ENCODE peak calls at places on chromosomes 6 and 20, in five cellular contexts. V is GM06990, F is DND-41, A is brain microvascular endothelial cell, Z is mammary epithelial cell. N is an unnamed sample.

GRCh38 chr6:87029711-87030314 is 65.1 kb downstream of the CGA start:
- DNase-seq in V (no peak), F (no peak), A (peak; percentile 49), Z (peak; percentile 27), N (no peak)

GRCh38 chr6:163038317-163038716 is 310.5 kb downstream of the PACRG start:
- DNase-seq in V (no peak), F (no peak), A (no peak), Z (no peak), N (no peak)

GRCh38 chr20:62063981-62064787 is 1.5 kb downstream of the TAF4 start:
- DNase-seq in V (no peak), F (no peak), A (no peak), Z (peak; percentile 3), N (no peak)

GRCh38 chr6:19210849-19211590 is 626.1 kb upstream of the ID4 start:
- DNase-seq in V (no peak), F (peak; percentile 44), A (no peak), Z (no peak), N (no peak)

GRCh38 chr6:133291671-133292070 is 50.5 kb downstream of the EYA4 start:
- DNase-seq in V (no peak), F (no peak), A (peak; percentile 17), Z (no peak), N (no peak)

GRCh38 chr20:15342987-15343639 is 1005.7 kb upstream of the FLRT3 start:
- DNase-seq in V (no peak), F (no peak), A (no peak), Z (no peak), N (no peak)

GRCh38 chr6:41306187-41306854 is 19.8 kb upstream of the TREM1 start:
- DNase-seq in V (no peak), F (peak; percentile 64), A (peak; percentile 23), Z (peak; percentile 52), N (no peak)

GRCh38 chr6:52063584-52064400 is 23.6 kb downstream of the PKHD1 start:
- DNase-seq in V (peak; percentile 18), F (peak; percentile 93), A (peak; percentile 11), Z (peak; percentile 57), N (peak; percentile 21)

GRCh38 chr20:48295966-48296421 is 510.7 kb upstream of the SULF2 start:
- DNase-seq in V (no peak), F (no peak), A (peak; percentile 62), Z (no peak), N (no peak)

GRCh38 chr6:3825331-3825831 is 23.8 kb upstream of the FAM50B start:
- DNase-seq in V (no peak), F (no peak), A (peak; percentile 85), Z (peak; percentile 60), N (no peak)

GRCh38 chr6:150245148-150245547 is 102.3 kb downstream of the PPP1R14C start:
- DNase-seq in V (no peak), F (no peak), A (no peak), Z (no peak), N (no peak)

GRCh38 chr6:165468361-165468760 is 159.0 kb upstream of the C6orf118 start:
- DNase-seq in V (no peak), F (no peak), A (no peak), Z (no peak), N (no peak)

GRCh38 chr6:152750694-152751093 is at the start of gene VIP:
- DNase-seq in V (no peak), F (peak; percentile 15), A (peak; percentile 27), Z (peak; percentile 45), N (no peak)

GRCh38 chr6:19332806-19333460 is 504.2 kb upstream of the ID4 start:
- DNase-seq in V (no peak), F (no peak), A (no peak), Z (no peak), N (no peak)

GRCh38 chr20:50915424-50915823 is 15.8 kb downstream of the ADNP start:
- DNase-seq in V (no peak), F (no peak), A (peak; percentile 11), Z (peak; percentile 40), N (no peak)

GRCh38 chr6:41039060-41039998 is at the start of gene UNC5CL:
- DNase-seq in V (no peak), F (peak; percentile 72), A (peak; percentile 20), Z (peak; percentile 57), N (peak; percentile 61)

DNA sequence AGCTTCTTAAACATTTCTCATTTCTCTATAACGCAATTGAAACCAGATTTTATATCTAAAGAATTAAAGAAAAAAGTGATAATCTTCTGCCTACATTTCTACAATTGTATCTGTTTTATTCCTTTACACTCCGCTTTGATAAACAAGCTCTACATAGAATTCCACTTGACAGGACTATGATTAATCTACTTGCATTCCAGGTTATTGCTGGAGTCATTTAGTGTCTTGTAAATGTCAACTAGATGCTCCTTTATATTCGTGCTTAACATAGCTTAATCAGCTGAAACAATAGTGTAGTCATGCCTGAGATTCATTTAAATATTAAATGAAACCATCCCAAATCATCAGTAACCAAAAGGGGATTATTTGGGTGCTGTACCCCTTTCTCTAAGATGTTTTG is 284.0 kb downstream of the TRDN start:
- DNase-seq in V (no peak), F (no peak), A (no peak), Z (no peak), N (no peak)
- H3K36me3 ChIP-seq in V (no peaks in the 10 kb centered on the region), F (no peaks in the 10 kb centered on the region), A (no peaks in the 10 kb centered on the region), Z (no peaks in the 10 kb centered on the region), N (no peaks in the 10 kb centered on the region)

GRCh38 chr6:158769228-158769627 is 49.9 kb downstream of the EZR start:
- DNase-seq in V (no peak), F (no peak), A (no peak), Z (no peak), N (no peak)
- H3K36me3 ChIP-seq in V (peaks cover 75% of the 10 kb centered on the region), F (peaks cover 90% of the 10 kb centered on the region), A (peaks cover 73% of the 10 kb centered on the region), Z (peaks cover 59% of the 10 kb centered on the region), N (peaks cover 79% of the 10 kb centered on the region)

GRCh38 chr6:142171351-142171750 is 24.3 kb downstream of the VTA1 start:
- DNase-seq in V (no peak), F (no peak), A (no peak), Z (no peak), N (no peak)

GRCh38 chr6:142173980-142174379 is 26.9 kb downstream of the VTA1 start:
- DNase-seq in V (no peak), F (no peak), A (no peak), Z (no peak), N (no peak)

GRCh38 chr6:142174681-142175080 is 27.6 kb downstream of the VTA1 start:
- DNase-seq in V (no peak), F (no peak), A (no peak), Z (no peak), N (no peak)

GRCh38 chr6:142167472-142167871 is 20.4 kb downstream of the VTA1 start:
- DNase-seq in V (no peak), F (no peak), A (no peak), Z (no peak), N (no peak)

DNA sequence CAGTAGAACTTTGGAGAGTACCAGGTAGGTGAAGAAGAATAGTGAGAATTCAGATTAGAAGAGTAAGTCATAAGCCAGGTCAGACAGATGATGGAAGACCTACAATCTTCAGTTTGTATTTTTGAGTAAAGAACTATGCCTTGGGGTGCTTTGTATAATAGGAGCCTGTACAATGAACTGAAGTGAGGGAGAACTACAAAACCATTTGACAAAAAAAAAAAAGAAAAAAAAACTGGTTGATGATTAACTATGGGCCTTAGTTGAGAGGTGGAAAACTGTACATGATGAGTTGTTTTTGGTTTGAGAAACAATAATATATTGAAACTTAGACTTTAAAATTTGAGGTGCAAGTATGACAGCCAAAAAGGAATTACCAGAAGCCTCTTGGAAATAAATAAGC is 25.7 kb downstream of the VTA1 start:
- DNase-seq in V (no peak), F (no peak), A (no peak), Z (no peak), N (no peak)
- H3K36me3 ChIP-seq in V (no peaks in the 10 kb centered on the region), F (peaks cover 70% of the 10 kb centered on the region), A (peaks cover 5% of the 10 kb centered on the region), Z (peaks cover 21% of the 10 kb centered on the region), N (peaks cover 36% of the 10 kb centered on the region)

GRCh38 chr20:6094565-6094964 is 28.3 kb downstream of the FERMT1 start:
- DNase-seq in V (no peak), F (no peak), A (no peak), Z (no peak), N (no peak)
- H3K36me3 ChIP-seq in V (no peaks in the 10 kb centered on the region), F (no peaks in the 10 kb centered on the region), A (no peaks in the 10 kb centered on the region), Z (peaks cover 60% of the 10 kb centered on the region), N (no peaks in the 10 kb centered on the region)